ENCODE peak calls at places on chromosomes 16 and 17, in eight cellular contexts. C, I, F, K, R, Q, X and A are unnamed samples.

GRCh38 chr17:75231741-75232464 is 26.4 kb downstream of the NUP85 start:
- DNase-seq in C (no peak), I (no peak), F (no peak), K (no peak), R (no peak), Q (no peak), X (no peak), A (no peak)

GRCh38 chr17:4003501-4004421 is 39.5 kb upstream of the ATP2A3 start:
- DNase-seq in C (no peak), I (no peak), F (no peak), K (no peak), R (no peak), Q (no peak), X (no peak), A (no peak)

GRCh38 chr17:28788100-28788499 is 44.3 kb downstream of the TRAF4 start:
- DNase-seq in C (no peak), I (no peak), F (no peak), K (no peak), R (no peak), Q (no peak), X (no peak), A (no peak)

GRCh38 chr17:72439893-72440502 is 319.2 kb downstream of the SOX9 start:
- DNase-seq in C (no peak), I (no peak), F (no peak), K (no peak), R (no peak), Q (no peak), X (no peak), A (no peak)

GRCh38 chr17:320139-320538 is 32.5 kb downstream of the RPH3AL start:
- DNase-seq in C (no peak), I (no peak), F (no peak), K (no peak), R (no peak), Q (no peak), X (no peak), A (peak)

GRCh38 chr17:65324977-65325376 is 187.8 kb downstream of the RGS9 start:
- DNase-seq in C (peak), I (no peak), F (no peak), K (peak), R (no peak), Q (no peak), X (no peak), A (no peak)

GRCh38 chr16:84182680-84183571 is 3.9 kb downstream of the TAF1C start:
- DNase-seq in C (no peak), I (no peak), F (no peak), K (no peak), R (no peak), Q (no peak), X (no peak), A (no peak)

GRCh38 chr16:54546481-54546880 is 259.9 kb upstream of the IRX3 start:
- DNase-seq in C (no peak), I (no peak), F (no peak), K (no peak), R (peak), Q (no peak), X (no peak), A (no peak)

GRCh38 chr17:8835106-8835505 is 32.4 kb downstream of the PIK3R6 start:
- DNase-seq in C (no peak), I (no peak), F (no peak), K (no peak), R (no peak), Q (no peak), X (no peak), A (no peak)

GRCh38 chr16:49839462-49839825 is 16.5 kb downstream of the ZNF423 start:
- DNase-seq in C (no peak), I (no peak), F (no peak), K (no peak), R (no peak), Q (no peak), X (no peak), A (no peak)

GRCh38 chr17:22300177-22300576 is 607.9 kb downstream of the KCNJ18 start:
- DNase-seq in C (no peak), I (no peak), F (no peak), K (no peak), R (no peak), Q (no peak), X (no peak), A (no peak)

GRCh38 chr16:4617880-4618279 is 3.2 kb upstream of the UBALD1 start:
- DNase-seq in C (no peak), I (no peak), F (no peak), K (no peak), R (no peak), Q (no peak), X (no peak), A (no peak)

GRCh38 chr16:88830250-88830649 is 18.5 kb upstream of the APRT start:
- DNase-seq in C (no peak), I (peak), F (no peak), K (peak), R (no peak), Q (no peak), X (no peak), A (no peak)

GRCh38 chr16:62597874-62598273 is 561.6 kb upstream of the CDH8 start:
- DNase-seq in C (no peak), I (no peak), F (no peak), K (no peak), R (no peak), Q (no peak), X (no peak), A (no peak)

GRCh38 chr16:68065716-68066305 is 19.4 kb upstream of the NFATC3 start:
- DNase-seq in C (no peak), I (no peak), F (no peak), K (no peak), R (no peak), Q (no peak), X (no peak), A (no peak)

GRCh38 chr16:56423584-56424403 is 1.6 kb downstream of the AMFR start:
- DNase-seq in C (no peak), I (no peak), F (no peak), K (no peak), R (no peak), Q (no peak), X (no peak), A (no peak)

GRCh38 chr17:66076546-66077190 is 115.3 kb downstream of the CEP112 start:
- DNase-seq in C (no peak), I (no peak), F (no peak), K (no peak), R (no peak), Q (no peak), X (no peak), A (no peak)

GRCh38 chr16:3641801-3642396 is 12.6 kb upstream of the DNASE1 start:
- DNase-seq in C (no peak), I (no peak), F (no peak), K (no peak), R (no peak), Q (no peak), X (no peak), A (peak)

GRCh38 chr17:17738901-17739300 is 57.6 kb downstream of the RAI1 start:
- DNase-seq in C (no peak), I (no peak), F (no peak), K (peak), R (no peak), Q (no peak), X (no peak), A (no peak)

GRCh38 chr17:14329900-14330491 is 29.1 kb downstream of the HS3ST3B1 start:
- DNase-seq in C (no peak), I (no peak), F (no peak), K (no peak), R (no peak), Q (no peak), X (no peak), A (no peak)

GRCh38 chr17:14331200-14331981 is 30.5 kb downstream of the HS3ST3B1 start:
- DNase-seq in C (no peak), I (no peak), F (no peak), K (no peak), R (no peak), Q (no peak), X (peak), A (no peak)

GRCh38 chr17:14331982-14332298 is 31.1 kb downstream of the HS3ST3B1 start:
- DNase-seq in C (no peak), I (no peak), F (no peak), K (no peak), R (no peak), Q (no peak), X (no peak), A (no peak)

GRCh38 chr17:14332331-14332730 is 31.4 kb downstream of the HS3ST3B1 start:
- DNase-seq in C (no peak), I (no peak), F (no peak), K (no peak), R (no peak), Q (no peak), X (no peak), A (no peak)

GRCh38 chr17:14330492-14330920 is 29.6 kb downstream of the HS3ST3B1 start:
- DNase-seq in C (no peak), I (no peak), F (no peak), K (no peak), R (no peak), Q (no peak), X (peak), A (no peak)
- H3K4me3 ChIP-seq in C (no peak), I (no peak), F (no peak), K (no peak), R (no peak), Q (no peak), X (peak), A (no peak)

GRCh38 chr16:22192261-22193133 is 13.6 kb upstream of the EEF2K start:
- DNase-seq in C (peak), I (peak), F (peak), K (peak), R (peak), Q (peak), X (no peak), A (peak)
- H3K4me3 ChIP-seq in C (peak), I (peak), F (peak), K (peak), R (peak), Q (no peak), X (peak), A (peak)

GRCh38 chr16:89863741-89864391 is 9.5 kb upstream of the TCF25 start:
- DNase-seq in C (no peak), I (no peak), F (peak), K (peak), R (no peak), Q (no peak), X (no peak), A (peak)
- H3K4me3 ChIP-seq in C (no peak), I (no peak), F (peak), K (no peak), R (no peak), Q (no peak), X (no peak), A (peak)

GRCh38 chr16:7303014-7303676 is 29.5 kb upstream of the RBFOX1 start:
- DNase-seq in C (no peak), I (peak), F (no peak), K (peak), R (no peak), Q (no peak), X (peak), A (no peak)

GRCh38 chr16:7304932-7305331 is 27.7 kb upstream of the RBFOX1 start:
- DNase-seq in C (no peak), I (no peak), F (no peak), K (no peak), R (no peak), Q (no peak), X (no peak), A (no peak)

GRCh38 chr16:7304257-7304656 is 28.4 kb upstream of the RBFOX1 start:
- DNase-seq in C (no peak), I (peak), F (no peak), K (no peak), R (no peak), Q (no peak), X (no peak), A (no peak)

GRCh38 chr16:7303677-7304200 is 28.9 kb upstream of the RBFOX1 start:
- DNase-seq in C (no peak), I (no peak), F (no peak), K (no peak), R (no peak), Q (no peak), X (no peak), A (no peak)
- H3K4me3 ChIP-seq in C (no peak), I (peak), F (no peak), K (no peak), R (no peak), Q (no peak), X (no peak), A (no peak)

DNA sequence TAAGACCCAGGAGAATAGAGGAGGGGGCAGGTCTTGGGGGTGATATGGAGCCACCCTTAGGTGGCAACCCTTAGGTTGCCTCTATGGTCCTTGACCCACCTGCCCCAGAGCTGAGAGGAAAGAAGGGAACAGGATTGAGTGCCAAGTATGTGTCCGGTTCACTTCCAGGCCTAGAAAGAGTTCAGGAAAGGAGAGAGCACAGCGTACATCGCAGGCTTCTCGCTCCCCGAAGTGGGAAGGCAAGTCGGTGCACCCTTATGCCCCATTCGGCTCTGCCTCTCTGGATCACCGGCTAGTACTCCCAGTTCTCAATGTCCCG is 631 bp downstream of the SP6 start:
- DNase-seq in C (no peak), I (no peak), F (no peak), K (no peak), R (no peak), Q (no peak), X (no peak), A (no peak)
- H3K4me3 ChIP-seq in C (no peak), I (peak), F (peak), K (no peak), R (no peak), Q (peak), X (no peak), A (peak)